ENCODE peak calls at places on chromosomes 13 and 19, in six cellular contexts. Z is IMR-90, D is Calu3, M is AG04449, K is foreskin fibroblast, Y is BJ. E is an unnamed sample.

GRCh38 chr13:101202590-101202989 is 213.7 kb downstream of the NALCN start:
- DNase-seq in Z (no peak), D (no peak), M (no peak), K (no peak), Y (no peak), E (no peak)

GRCh38 chr13:100235311-100235901 is 146.5 kb downstream of the PCCA start:
- DNase-seq in Z (peak; percentile 63), D (peak; percentile 15), M (no peak), K (peak; percentile 76), Y (peak; percentile 29), E (peak; percentile 32)

GRCh38 chr13:110283661-110284516 is 23.1 kb downstream of the COL4A1 start:
- DNase-seq in Z (peak; percentile 66), D (no peak), M (peak; percentile 40), K (peak; percentile 75), Y (peak; percentile 50), E (no peak)

GRCh38 chr13:42246541-42246940 is 25.4 kb upstream of the AKAP11 start:
- DNase-seq in Z (no peak), D (no peak), M (no peak), K (no peak), Y (no peak), E (no peak)

GRCh38 chr13:34970961-34971360 is 28.9 kb downstream of the NBEA start:
- DNase-seq in Z (no peak), D (no peak), M (no peak), K (no peak), Y (no peak), E (no peak)

GRCh38 chr19:45156231-45156630 is 4.6 kb downstream of the NKPD1 start:
- DNase-seq in Z (no peak), D (no peak), M (no peak), K (no peak), Y (no peak), E (no peak)

GRCh38 chr19:14301150-14301549 is 80.1 kb upstream of the ADGRE5 start:
- DNase-seq in Z (no peak), D (no peak), M (no peak), K (no peak), Y (no peak), E (no peak)

GRCh38 chr13:100514788-100515409 is 73.7 kb downstream of the GGACT start:
- DNase-seq in Z (peak; percentile 75), D (peak; percentile 63), M (no peak), K (peak; percentile 92), Y (no peak), E (peak; percentile 44)

GRCh38 chr13:77521595-77522367 is 13.7 kb upstream of the SCEL start:
- DNase-seq in Z (no peak), D (peak; percentile 48), M (no peak), K (peak; percentile 58), Y (no peak), E (no peak)

GRCh38 chr19:48250290-48251025 is 5.3 kb downstream of the CARD8 start:
- DNase-seq in Z (no peak), D (no peak), M (no peak), K (no peak), Y (no peak), E (no peak)

GRCh38 chr13:21759503-21759902 is 88.6 kb downstream of the FGF9 start:
- DNase-seq in Z (no peak), D (no peak), M (no peak), K (no peak), Y (no peak), E (no peak)

GRCh38 chr19:11530432-11530831 is 1.5 kb upstream of the ECSIT start:
- DNase-seq in Z (peak; percentile 78), D (peak; percentile 61), M (no peak), K (peak; percentile 92), Y (no peak), E (no peak)

DNA sequence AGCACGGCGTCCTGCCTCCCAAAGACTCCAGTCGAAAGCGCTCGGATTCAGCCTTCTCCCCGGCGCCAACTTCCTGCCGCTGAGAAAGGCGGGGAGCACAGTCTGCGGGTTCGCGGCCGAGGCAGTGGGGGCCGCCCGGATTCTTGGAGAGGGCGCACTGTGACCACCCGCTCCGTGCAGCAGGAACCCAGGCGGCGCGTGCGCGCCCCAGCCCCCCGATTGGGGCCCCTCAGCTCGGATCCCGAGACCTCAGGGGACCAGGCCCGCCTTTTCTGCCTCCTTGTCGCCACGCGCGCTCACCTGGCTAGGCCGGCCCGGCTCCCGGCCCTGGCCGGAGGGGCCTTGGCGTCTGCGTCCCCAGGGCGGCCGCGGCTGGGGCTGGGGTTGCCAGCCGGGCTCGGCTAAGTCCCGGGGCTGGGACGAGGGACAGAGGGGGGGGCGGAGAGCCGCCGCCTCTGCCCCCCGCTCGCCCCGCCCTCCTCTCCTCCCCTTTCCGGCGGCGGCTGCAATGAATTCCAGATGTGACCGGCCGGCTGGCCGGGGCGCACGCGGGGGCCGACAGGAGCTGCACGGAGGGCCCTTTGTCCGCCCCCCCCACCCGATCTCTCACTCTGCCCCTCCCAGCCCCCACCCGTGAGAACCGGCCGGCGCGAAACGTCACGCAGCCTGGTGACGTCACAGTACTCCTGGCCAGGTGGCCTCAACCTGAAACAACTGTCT is at the start of gene S1PR2:
- DNase-seq in Z (peak; percentile 75), D (peak; percentile 71), M (no peak), K (peak; percentile 93), Y (no peak), E (no peak)
- TF ChIP-seq CTCF in Z (no peak), D (no peak), M (no peak), K (no peak), Y (no peak), E (no peak)

DNA sequence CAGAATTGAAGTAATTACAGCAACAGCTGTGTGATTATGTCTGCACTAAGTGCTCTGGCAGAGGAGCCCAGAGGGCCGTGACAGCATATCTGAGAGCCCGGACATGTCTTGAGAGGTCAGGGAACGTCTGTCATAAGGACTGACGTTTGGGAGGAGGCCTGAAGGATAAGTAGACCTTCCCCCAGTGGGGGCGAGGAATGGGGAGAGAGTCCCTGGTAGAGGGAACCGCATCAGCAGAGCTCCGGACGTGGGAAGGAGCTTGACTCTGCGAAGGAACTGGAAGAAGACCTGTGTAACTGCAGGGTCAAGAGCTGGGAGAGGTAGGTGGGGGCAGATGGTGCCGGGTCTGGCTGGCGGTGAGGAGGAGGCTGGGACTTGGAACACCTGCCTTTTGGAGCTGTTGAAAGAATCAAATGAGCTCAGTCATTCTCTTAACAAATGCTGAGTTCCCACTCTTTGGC is 130.2 kb downstream of the SIPA1L3 start:
- DNase-seq in Z (no peak), D (no peak), M (no peak), K (no peak), Y (no peak), E (no peak)
- TF ChIP-seq CTCF in Z (no peak), D (no peak), M (no peak), K (no peak), Y (no peak), E (no peak)

DNA sequence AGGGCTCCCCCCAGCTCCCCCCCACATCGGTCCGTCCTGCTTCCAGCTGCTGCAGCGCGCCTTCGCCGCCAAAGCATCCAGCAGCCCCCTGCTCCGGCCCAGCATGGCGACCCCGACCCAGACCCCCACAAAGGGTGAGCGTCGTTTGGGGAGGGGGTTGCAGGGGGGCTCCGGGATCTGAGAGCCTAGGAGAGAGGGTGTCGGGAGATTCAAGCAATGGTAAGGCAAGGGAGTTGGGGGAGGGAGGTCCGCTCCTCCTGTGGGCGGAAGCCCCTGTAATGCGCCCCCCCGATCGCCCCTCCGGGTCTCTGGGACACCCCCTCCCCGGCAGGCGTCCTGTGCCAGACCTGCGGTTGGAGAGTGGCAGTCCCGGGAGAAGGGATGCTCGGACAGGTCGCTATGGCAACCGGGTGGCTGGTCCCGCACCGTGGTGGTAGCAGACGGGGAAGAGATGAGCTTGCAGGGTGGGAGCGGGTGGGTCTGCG is at the start of gene FXYD7:
- DNase-seq in Z (no peak), D (no peak), M (no peak), K (no peak), Y (no peak), E (no peak)
- TF ChIP-seq CTCF in Z (no peak), D (no peak), M (no peak), K (no peak), Y (peak; percentile 4), E (no peak)

GRCh38 chr19:51931921-51932320 is 4.6 kb downstream of the ZNF613 start:
- DNase-seq in Z (no peak), D (no peak), M (no peak), K (no peak), Y (no peak), E (no peak)

GRCh38 chr19:51926426-51926783 is 867 bp upstream of the ZNF613 start:
- DNase-seq in Z (no peak), D (no peak), M (no peak), K (no peak), Y (no peak), E (no peak)

GRCh38 chr19:51921949-51922348 is 5.3 kb upstream of the ZNF613 start:
- DNase-seq in Z (no peak), D (peak; percentile 10), M (no peak), K (no peak), Y (no peak), E (no peak)

GRCh38 chr19:51927859-51928258 is 587 bp downstream of the ZNF613 start:
- DNase-seq in Z (no peak), D (peak; percentile 4), M (no peak), K (no peak), Y (no peak), E (no peak)

GRCh38 chr19:51926784-51927741 is at the start of gene ZNF613:
- DNase-seq in Z (peak; percentile 94), D (peak; percentile 89), M (peak; percentile 70), K (peak; percentile 96), Y (peak; percentile 53), E (peak; percentile 67)
- TF ChIP-seq CTCF in Z (peak; percentile 3), D (no peak), M (peak; percentile 2), K (peak; percentile 11), Y (peak; percentile 28), E (peak; percentile 23)

GRCh38 chr13:38539632-38540031 is 147.2 kb upstream of the FREM2 start:
- DNase-seq in Z (no peak), D (no peak), M (no peak), K (no peak), Y (no peak), E (no peak)

GRCh38 chr13:38543561-38543960 is 143.3 kb upstream of the FREM2 start:
- DNase-seq in Z (no peak), D (no peak), M (no peak), K (no peak), Y (no peak), E (no peak)

GRCh38 chr13:38537026-38537425 is 149.9 kb upstream of the FREM2 start:
- DNase-seq in Z (no peak), D (no peak), M (no peak), K (no peak), Y (no peak), E (no peak)

GRCh38 chr13:38538412-38538811 is 148.5 kb upstream of the FREM2 start:
- DNase-seq in Z (no peak), D (no peak), M (no peak), K (no peak), Y (no peak), E (no peak)

GRCh38 chr13:38542601-38543000 is 144.3 kb upstream of the FREM2 start:
- DNase-seq in Z (no peak), D (no peak), M (no peak), K (peak; percentile 18), Y (no peak), E (no peak)
- TF ChIP-seq CTCF in Z (no peak), D (no peak), M (no peak), K (no peak), Y (no peak), E (no peak)

DNA sequence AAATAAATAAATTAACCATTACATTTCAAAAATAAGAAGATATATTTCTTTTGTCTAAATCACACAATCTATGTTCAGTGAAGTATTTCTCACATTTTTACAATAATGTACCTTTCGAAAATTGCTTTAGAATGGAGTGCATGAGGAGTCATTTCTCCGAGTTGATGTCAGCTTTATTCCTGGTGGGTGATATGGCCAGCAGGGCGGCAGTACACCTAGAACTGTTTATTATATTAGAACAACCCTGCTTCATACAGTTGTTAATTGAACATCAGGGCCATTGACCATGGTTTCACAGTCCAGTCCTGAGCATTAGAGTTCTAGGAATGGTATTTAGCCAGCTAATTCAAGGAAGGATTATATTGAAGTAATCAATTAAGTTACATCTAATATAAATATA is 696.3 kb upstream of the SLC10A2 start:
- DNase-seq in Z (no peak), D (no peak), M (no peak), K (no peak), Y (no peak), E (no peak)
- TF ChIP-seq CTCF in Z (no peak), D (no peak), M (no peak), K (no peak), Y (no peak), E (no peak)